ENCODE peak calls at places on chromosomes 7 and 10, in eight cellular contexts. K, Z, D, Y, A, T, W and M are unnamed samples.

GRCh38 chr7:133742709-133743538 is 384.2 kb upstream of the LRGUK start:
- DNase-seq in K (no peak), Z (no peak), D (no peak), Y (no peak), A (no peak), T (peak; percentile 4), W (peak; percentile 4), M (no peak)

GRCh38 chr10:86164912-86165311 is 201.7 kb downstream of the GRID1 start:
- DNase-seq in K (no peak), Z (no peak), D (no peak), Y (no peak), A (no peak), T (no peak), W (no peak), M (no peak)

GRCh38 chr10:34666008-34666700 is 148.9 kb downstream of the PARD3 start:
- DNase-seq in K (no peak), Z (no peak), D (no peak), Y (no peak), A (no peak), T (peak; percentile 92), W (no peak), M (no peak)

GRCh38 chr7:116317907-116318306 is 107.6 kb downstream of the TES start:
- DNase-seq in K (no peak), Z (no peak), D (no peak), Y (no peak), A (no peak), T (no peak), W (no peak), M (no peak)

GRCh38 chr7:156566812-156567549 is 73.6 kb upstream of the RNF32 start:
- DNase-seq in K (no peak), Z (no peak), D (no peak), Y (no peak), A (no peak), T (no peak), W (no peak), M (no peak)

GRCh38 chr10:62297857-62298256 is 29.2 kb upstream of the RTKN2 start:
- DNase-seq in K (no peak), Z (no peak), D (no peak), Y (no peak), A (no peak), T (no peak), W (no peak), M (no peak)

GRCh38 chr7:127252380-127252718 is 392 bp downstream of the GRM8 start:
- DNase-seq in K (no peak), Z (no peak), D (peak; percentile 17), Y (no peak), A (no peak), T (no peak), W (peak; percentile 16), M (no peak)

GRCh38 chr10:122021421-122021820 is 32.5 kb downstream of the TACC2 start:
- DNase-seq in K (no peak), Z (no peak), D (no peak), Y (no peak), A (no peak), T (no peak), W (no peak), M (no peak)

GRCh38 chr7:21086688-21087087 is 300.0 kb upstream of the SP8 start:
- DNase-seq in K (no peak), Z (no peak), D (no peak), Y (no peak), A (no peak), T (peak; percentile 1), W (no peak), M (no peak)

GRCh38 chr7:128881458-128882125 is 18.9 kb downstream of the ATP6V1F start:
- DNase-seq in K (no peak), Z (no peak), D (no peak), Y (no peak), A (no peak), T (no peak), W (no peak), M (no peak)

GRCh38 chr7:80935971-80936370 is 17.1 kb upstream of the SEMA3C start:
- DNase-seq in K (no peak), Z (no peak), D (no peak), Y (no peak), A (no peak), T (no peak), W (no peak), M (peak; percentile 40)

GRCh38 chr7:46972205-46972604 is 609.7 kb downstream of the TNS3 start:
- DNase-seq in K (no peak), Z (no peak), D (no peak), Y (no peak), A (no peak), T (peak; percentile 43), W (no peak), M (no peak)

GRCh38 chr10:78639629-78640028 is 429.1 kb upstream of the ZMIZ1 start:
- DNase-seq in K (no peak), Z (no peak), D (no peak), Y (no peak), A (no peak), T (no peak), W (no peak), M (no peak)